ENCODE peak calls at places on chromosome 17, in eight cellular contexts. One of them, this sample, is unnamed.

GRCh38 chr17:670286-670685 is 44.4 kb downstream of the VPS53 start:
- DNase-seq in fibroblast of lung: no peak
- DNase-seq in astrocyte: no peak
- DNase-seq in PC-3: no peak
- DNase-seq in K562: no peak
- DNase-seq in mammary epithelial cell: no peak
- DNase-seq in neural progenitor cell: no peak
- DNase-seq in H9: no peak
- DNase-seq in this sample: no peak

GRCh38 chr17:49992933-49993422 is 2.0 kb downstream of the DLX3 start:
- DNase-seq in fibroblast of lung: no peak
- DNase-seq in astrocyte: no peak
- DNase-seq in PC-3: no peak
- DNase-seq in K562: no peak
- DNase-seq in mammary epithelial cell: no peak
- DNase-seq in neural progenitor cell: peak; percentile 1
- DNase-seq in H9: no peak
- DNase-seq in this sample: no peak

GRCh38 chr17:48356866-48357265 is 73.1 kb downstream of the SKAP1 start:
- DNase-seq in fibroblast of lung: no peak
- DNase-seq in astrocyte: no peak
- DNase-seq in PC-3: no peak
- DNase-seq in K562: no peak
- DNase-seq in mammary epithelial cell: no peak
- DNase-seq in neural progenitor cell: no peak
- DNase-seq in H9: no peak
- DNase-seq in this sample: no peak

GRCh38 chr17:34598161-34598776 is 18.9 kb downstream of the TMEM132E start:
- DNase-seq in fibroblast of lung: no peak
- DNase-seq in astrocyte: no peak
- DNase-seq in PC-3: no peak
- DNase-seq in K562: peak; percentile 34
- DNase-seq in mammary epithelial cell: no peak
- DNase-seq in neural progenitor cell: peak; percentile 83
- DNase-seq in H9: peak; percentile 82
- DNase-seq in this sample: peak; percentile 29

GRCh38 chr17:37220609-37220953 is 155.2 kb upstream of the C17orf78 start:
- DNase-seq in fibroblast of lung: no peak
- DNase-seq in astrocyte: no peak
- DNase-seq in PC-3: peak; percentile 4
- DNase-seq in K562: no peak
- DNase-seq in mammary epithelial cell: no peak
- DNase-seq in neural progenitor cell: peak; percentile 57
- DNase-seq in H9: peak; percentile 63
- DNase-seq in this sample: peak; percentile 7

GRCh38 chr17:57622886-57623433 is 122.1 kb downstream of the CCDC182 start:
- DNase-seq in fibroblast of lung: peak; percentile 87
- DNase-seq in astrocyte: peak; percentile 81
- DNase-seq in PC-3: peak; percentile 68
- DNase-seq in K562: no peak
- DNase-seq in mammary epithelial cell: peak; percentile 16
- DNase-seq in neural progenitor cell: no peak
- DNase-seq in H9: no peak
- DNase-seq in this sample: no peak

GRCh38 chr17:9968881-9969280 is 63.8 kb upstream of the RCVRN start:
- DNase-seq in fibroblast of lung: peak; percentile 6
- DNase-seq in astrocyte: peak; percentile 11
- DNase-seq in PC-3: no peak
- DNase-seq in K562: no peak
- DNase-seq in mammary epithelial cell: no peak
- DNase-seq in neural progenitor cell: no peak
- DNase-seq in H9: no peak
- DNase-seq in this sample: no peak

GRCh38 chr17:65901394-65901793 is 290.5 kb downstream of the CEP112 start:
- DNase-seq in fibroblast of lung: no peak
- DNase-seq in astrocyte: no peak
- DNase-seq in PC-3: no peak
- DNase-seq in K562: no peak
- DNase-seq in mammary epithelial cell: no peak
- DNase-seq in neural progenitor cell: no peak
- DNase-seq in H9: no peak
- DNase-seq in this sample: no peak

GRCh38 chr17:5282639-5283217 is 644 bp downstream of the RABEP1 start:
- DNase-seq in fibroblast of lung: peak; percentile 20
- DNase-seq in astrocyte: no peak
- DNase-seq in PC-3: no peak
- DNase-seq in K562: peak; percentile 69
- DNase-seq in mammary epithelial cell: peak; percentile 27
- DNase-seq in neural progenitor cell: no peak
- DNase-seq in H9: no peak
- DNase-seq in this sample: peak; percentile 62

GRCh38 chr17:75096082-75096625 is 8.4 kb downstream of the SLC16A5 start:
- DNase-seq in fibroblast of lung: peak; percentile 81
- DNase-seq in astrocyte: peak; percentile 68
- DNase-seq in PC-3: peak; percentile 99
- DNase-seq in K562: peak; percentile 87
- DNase-seq in mammary epithelial cell: peak; percentile 99
- DNase-seq in neural progenitor cell: no peak
- DNase-seq in H9: peak; percentile 80
- DNase-seq in this sample: no peak

GRCh38 chr17:29592850-29593545 is at the start of gene ANKRD13B:
- DNase-seq in fibroblast of lung: no peak
- DNase-seq in astrocyte: no peak
- DNase-seq in PC-3: no peak
- DNase-seq in K562: peak; percentile 68
- DNase-seq in mammary epithelial cell: no peak
- DNase-seq in neural progenitor cell: peak; percentile 76
- DNase-seq in H9: no peak
- DNase-seq in this sample: peak; percentile 62

GRCh38 chr17:73731733-73732132 is 87.5 kb upstream of the SDK2 start:
- DNase-seq in fibroblast of lung: no peak
- DNase-seq in astrocyte: no peak
- DNase-seq in PC-3: no peak
- DNase-seq in K562: no peak
- DNase-seq in mammary epithelial cell: no peak
- DNase-seq in neural progenitor cell: no peak
- DNase-seq in H9: no peak
- DNase-seq in this sample: no peak

GRCh38 chr17:57605734-57606105 is 139.4 kb downstream of the CCDC182 start:
- DNase-seq in fibroblast of lung: no peak
- DNase-seq in astrocyte: no peak
- DNase-seq in PC-3: no peak
- DNase-seq in K562: no peak
- DNase-seq in mammary epithelial cell: no peak
- DNase-seq in neural progenitor cell: no peak
- DNase-seq in H9: no peak
- DNase-seq in this sample: no peak

GRCh38 chr17:15121426-15121825 is 143.7 kb downstream of the PMP22 start:
- DNase-seq in fibroblast of lung: no peak
- DNase-seq in astrocyte: no peak
- DNase-seq in PC-3: no peak
- DNase-seq in K562: no peak
- DNase-seq in mammary epithelial cell: no peak
- DNase-seq in neural progenitor cell: no peak
- DNase-seq in H9: no peak
- DNase-seq in this sample: no peak

GRCh38 chr17:4492762-4493561 is 5.7 kb upstream of the SPNS2 start:
- DNase-seq in fibroblast of lung: peak; percentile 20
- DNase-seq in astrocyte: peak; percentile 12
- DNase-seq in PC-3: peak; percentile 81
- DNase-seq in K562: peak; percentile 69
- DNase-seq in mammary epithelial cell: peak; percentile 32
- DNase-seq in neural progenitor cell: peak; percentile 90
- DNase-seq in H9: peak; percentile 95
- DNase-seq in this sample: peak; percentile 79

GRCh38 chr17:74852237-74853047 is 7.2 kb downstream of the GRIN2C start:
- DNase-seq in fibroblast of lung: peak; percentile 19
- DNase-seq in astrocyte: no peak
- DNase-seq in PC-3: no peak
- DNase-seq in K562: peak; percentile 95
- DNase-seq in mammary epithelial cell: peak; percentile 51
- DNase-seq in neural progenitor cell: peak; percentile 93
- DNase-seq in H9: peak; percentile 98
- DNase-seq in this sample: peak; percentile 70

GRCh38 chr17:34579979-34580684 is 750 bp downstream of the TMEM132E start:
- DNase-seq in fibroblast of lung: no peak
- DNase-seq in astrocyte: no peak
- DNase-seq in PC-3: no peak
- DNase-seq in K562: no peak
- DNase-seq in mammary epithelial cell: peak; percentile 3
- DNase-seq in neural progenitor cell: peak; percentile 75
- DNase-seq in H9: peak; percentile 65
- DNase-seq in this sample: no peak

GRCh38 chr17:235831-236640 is 54.6 kb upstream of the DOC2B start:
- DNase-seq in fibroblast of lung: no peak
- DNase-seq in astrocyte: no peak
- DNase-seq in PC-3: no peak
- DNase-seq in K562: no peak
- DNase-seq in mammary epithelial cell: no peak
- DNase-seq in neural progenitor cell: no peak
- DNase-seq in H9: no peak
- DNase-seq in this sample: no peak

GRCh38 chr17:65041518-65041917 is 15.0 kb downstream of the GNA13 start:
- DNase-seq in fibroblast of lung: no peak
- DNase-seq in astrocyte: no peak
- DNase-seq in PC-3: no peak
- DNase-seq in K562: no peak
- DNase-seq in mammary epithelial cell: no peak
- DNase-seq in neural progenitor cell: no peak
- DNase-seq in H9: no peak
- DNase-seq in this sample: no peak

DNA sequence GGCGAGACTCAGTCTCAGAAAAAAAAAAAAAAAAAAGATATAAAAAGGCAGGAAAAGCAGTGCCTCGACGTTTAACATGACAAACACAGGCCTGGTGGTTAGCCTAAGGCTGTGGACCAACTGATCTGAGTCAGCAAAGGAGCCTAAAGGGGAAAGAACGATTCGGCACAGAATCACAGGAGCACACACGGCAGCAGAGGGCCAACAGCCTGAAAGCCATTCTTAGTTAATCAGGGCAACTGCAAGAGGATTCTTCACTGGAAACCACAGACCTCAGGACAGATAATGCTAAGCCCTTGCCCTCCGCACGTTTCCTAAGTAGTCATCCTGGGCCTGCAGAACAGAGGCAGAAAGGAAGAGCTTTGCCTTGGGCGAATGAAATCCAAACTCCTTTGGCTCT is 14.7 kb downstream of the TMEM11 start:
- DNase-seq in fibroblast of lung: peak; percentile 76
- DNase-seq in astrocyte: peak; percentile 70
- DNase-seq in PC-3: peak; percentile 60
- DNase-seq in K562: no peak
- DNase-seq in mammary epithelial cell: no peak
- DNase-seq in neural progenitor cell: peak; percentile 23
- DNase-seq in H9: peak; percentile 84
- DNase-seq in this sample: no peak
- H3K9ac ChIP-seq in fibroblast of lung: no peak overlapping the region
- H3K9ac ChIP-seq in astrocyte: no peak overlapping the region
- H3K9ac ChIP-seq in PC-3: no peak overlapping the region
- H3K9ac ChIP-seq in K562: no peak overlapping the region
- H3K9ac ChIP-seq in mammary epithelial cell: no peak overlapping the region
- H3K9ac ChIP-seq in neural progenitor cell: no peak overlapping the region
- H3K9ac ChIP-seq in H9: no peak overlapping the region
- H3K9ac ChIP-seq in this sample: no peak overlapping the region

GRCh38 chr17:81719410-81720266 is 7.6 kb downstream of the SLC25A10 start:
- DNase-seq in fibroblast of lung: no peak
- DNase-seq in astrocyte: no peak
- DNase-seq in PC-3: no peak
- DNase-seq in K562: no peak
- DNase-seq in mammary epithelial cell: no peak
- DNase-seq in neural progenitor cell: no peak
- DNase-seq in H9: no peak
- DNase-seq in this sample: no peak
- H4K20me1 ChIP-seq in fibroblast of lung: no peaks in the 10 kb centered on the region
- H4K20me1 ChIP-seq in astrocyte: peaks cover 5% of the 10 kb centered on the region
- H4K20me1 ChIP-seq in PC-3: no peaks in the 10 kb centered on the region
- H4K20me1 ChIP-seq in K562: no peaks in the 10 kb centered on the region
- H4K20me1 ChIP-seq in mammary epithelial cell: no peaks in the 10 kb centered on the region
- H4K20me1 ChIP-seq in neural progenitor cell: no peaks in the 10 kb centered on the region
- H4K20me1 ChIP-seq in H9: no peaks in the 10 kb centered on the region
- H4K20me1 ChIP-seq in this sample: peaks cover 11% of the 10 kb centered on the region

GRCh38 chr17:43025290-43025657 is 243 bp downstream of the RND2 start:
- DNase-seq in fibroblast of lung: no peak
- DNase-seq in astrocyte: no peak
- DNase-seq in PC-3: no peak
- DNase-seq in K562: no peak
- DNase-seq in mammary epithelial cell: no peak
- DNase-seq in neural progenitor cell: no peak
- DNase-seq in H9: peak; percentile 86
- DNase-seq in this sample: no peak
- H3K9ac ChIP-seq in fibroblast of lung: no peak overlapping the region
- H3K9ac ChIP-seq in astrocyte: peak overlapping the region; percentile 61
- H3K9ac ChIP-seq in PC-3: no peak overlapping the region
- H3K9ac ChIP-seq in K562: peak overlapping the region; percentile 92
- H3K9ac ChIP-seq in mammary epithelial cell: no peak overlapping the region
- H3K9ac ChIP-seq in neural progenitor cell: peak overlapping the region; percentile 55
- H3K9ac ChIP-seq in H9: peak overlapping the region; percentile 54
- H3K9ac ChIP-seq in this sample: peak overlapping the region; percentile 63

GRCh38 chr17:2634361-2634960 is 41.0 kb downstream of the PAFAH1B1 start:
- DNase-seq in fibroblast of lung: peak; percentile 92
- DNase-seq in astrocyte: peak; percentile 91
- DNase-seq in PC-3: peak; percentile 88
- DNase-seq in K562: no peak
- DNase-seq in mammary epithelial cell: peak; percentile 83
- DNase-seq in neural progenitor cell: no peak
- DNase-seq in H9: peak; percentile 49
- DNase-seq in this sample: no peak

GRCh38 chr17:2635241-2635640 is 41.8 kb downstream of the PAFAH1B1 start:
- DNase-seq in fibroblast of lung: no peak
- DNase-seq in astrocyte: no peak
- DNase-seq in PC-3: no peak
- DNase-seq in K562: no peak
- DNase-seq in mammary epithelial cell: no peak
- DNase-seq in neural progenitor cell: no peak
- DNase-seq in H9: no peak
- DNase-seq in this sample: no peak

GRCh38 chr17:2637422-2637821 is 44.0 kb downstream of the PAFAH1B1 start:
- DNase-seq in fibroblast of lung: no peak
- DNase-seq in astrocyte: no peak
- DNase-seq in PC-3: no peak
- DNase-seq in K562: no peak
- DNase-seq in mammary epithelial cell: no peak
- DNase-seq in neural progenitor cell: no peak
- DNase-seq in H9: no peak
- DNase-seq in this sample: no peak

GRCh38 chr17:2636169-2636930 is 42.9 kb downstream of the PAFAH1B1 start:
- DNase-seq in fibroblast of lung: no peak
- DNase-seq in astrocyte: no peak
- DNase-seq in PC-3: no peak
- DNase-seq in K562: no peak
- DNase-seq in mammary epithelial cell: no peak
- DNase-seq in neural progenitor cell: no peak
- DNase-seq in H9: no peak
- DNase-seq in this sample: no peak

DNA sequence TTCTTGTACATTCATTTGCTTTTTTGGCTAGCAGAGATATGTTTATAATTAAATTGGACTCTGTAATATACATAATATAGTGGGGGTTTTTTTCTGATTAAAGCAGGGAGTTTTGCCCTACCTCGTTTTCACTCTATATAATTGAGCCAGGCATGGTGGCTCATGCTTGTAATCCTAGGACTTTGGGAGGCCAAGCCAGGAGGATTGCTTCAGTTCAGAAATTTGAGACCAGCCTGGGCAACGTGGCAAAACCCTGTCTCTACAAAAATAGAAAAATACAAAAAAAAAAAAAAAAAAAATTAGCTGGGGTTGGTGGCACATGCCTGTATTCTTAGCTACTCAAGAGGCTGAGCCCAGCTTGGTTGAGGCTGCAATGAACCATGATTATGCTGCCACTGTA is 42.2 kb downstream of the PAFAH1B1 start:
- DNase-seq in fibroblast of lung: no peak
- DNase-seq in astrocyte: no peak
- DNase-seq in PC-3: no peak
- DNase-seq in K562: no peak
- DNase-seq in mammary epithelial cell: no peak
- DNase-seq in neural progenitor cell: no peak
- DNase-seq in H9: no peak
- DNase-seq in this sample: no peak
- H4K20me1 ChIP-seq in fibroblast of lung: no peaks in the 10 kb centered on the region
- H4K20me1 ChIP-seq in astrocyte: peaks cover 90% of the 10 kb centered on the region
- H4K20me1 ChIP-seq in PC-3: peaks cover 49% of the 10 kb centered on the region
- H4K20me1 ChIP-seq in K562: peaks cover 19% of the 10 kb centered on the region
- H4K20me1 ChIP-seq in mammary epithelial cell: peaks cover 20% of the 10 kb centered on the region
- H4K20me1 ChIP-seq in neural progenitor cell: peaks cover 96% of the 10 kb centered on the region
- H4K20me1 ChIP-seq in H9: no peaks in the 10 kb centered on the region
- H4K20me1 ChIP-seq in this sample: peaks cover 67% of the 10 kb centered on the region

This sample was measured in DND-41.